ENCODE peak calls at places on chromosomes 4 and X, in eight cellular contexts. F is CD8-positive, alpha-beta memory T cell; S is stimulated activated CD4-positive, alpha-beta T cell treated with anti-CD3 and anti-CD28 coated beads, Interleukin-15, amount 100 ng/mL, for 24 hours; H is HS-5; T is NCI-H1105 treated with DMSO at 0.1 percent for 48 hours; N is activated T-cell treated with anti-CD3 and anti-CD28 coated beads for 4 hours; K is KG1; D is fibroblast of the aortic adventitia. C is an unnamed sample.

GRCh38 chr4:76902233-76902890 is 4.4 kb upstream of the SOWAHB start:
- DNase-seq in F (no peak), S (no peak), H (no peak), T (no peak), N (no peak), K (no peak), D (no peak), C (peak; percentile 38)

GRCh38 chrX:49230500-49231232 is 2.5 kb downstream of the CACNA1F start:
- DNase-seq in F (peak; percentile 45), S (peak; percentile 81), H (no peak), T (no peak), N (peak; percentile 30), K (no peak), D (no peak), C (peak; percentile 86)

GRCh38 chr4:172011196-172011595 is 198.0 kb downstream of the GALNTL6 start:
- DNase-seq in F (no peak), S (no peak), H (no peak), T (no peak), N (no peak), K (no peak), D (no peak), C (no peak)

GRCh38 chrX:110145854-110146253 is 142.9 kb downstream of the TMEM164 start:
- DNase-seq in F (no peak), S (peak; percentile 28), H (no peak), T (peak; percentile 6), N (no peak), K (no peak), D (peak; percentile 57), C (no peak)

GRCh38 chr4:1200425-1201035 is 28.1 kb upstream of the SPON2 start:
- DNase-seq in F (peak; percentile 18), S (no peak), H (peak; percentile 50), T (no peak), N (no peak), K (no peak), D (peak; percentile 83), C (peak; percentile 71)

GRCh38 chr4:60216752-60217151 is 983.4 kb upstream of the ADGRL3 start:
- DNase-seq in F (no peak), S (no peak), H (peak; percentile 80), T (no peak), N (no peak), K (no peak), D (peak; percentile 34), C (no peak)

GRCh38 chr4:105174098-105174497 is 27.4 kb downstream of the TET2 start:
- DNase-seq in F (no peak), S (no peak), H (no peak), T (no peak), N (no peak), K (no peak), D (no peak), C (no peak)

GRCh38 chr4:173415092-173415491 is 16.2 kb upstream of the SCRG1 start:
- DNase-seq in F (no peak), S (no peak), H (no peak), T (no peak), N (no peak), K (no peak), D (no peak), C (no peak)

GRCh38 chr4:59571805-59572430 is 1628.2 kb upstream of the ADGRL3 start:
- DNase-seq in F (no peak), S (no peak), H (no peak), T (peak; percentile 40), N (no peak), K (no peak), D (no peak), C (no peak)

GRCh38 chr4:27154706-27155105 is 294.1 kb downstream of the STIM2 start:
- DNase-seq in F (no peak), S (no peak), H (peak; percentile 16), T (no peak), N (no peak), K (peak; percentile 3), D (peak; percentile 66), C (no peak)

GRCh38 chrX:63424063-63424462 is 72.9 kb upstream of the SPIN4 start:
- DNase-seq in F (no peak), S (no peak), H (no peak), T (no peak), N (no peak), K (no peak), D (no peak), C (no peak)

GRCh38 chr4:153809307-153809706 is 20.4 kb upstream of the SFRP2 start:
- DNase-seq in F (no peak), S (peak; percentile 58), H (no peak), T (no peak), N (no peak), K (no peak), D (no peak), C (no peak)

GRCh38 chrX:85836868-85837267 is 210.5 kb downstream of the CHM start:
- DNase-seq in F (no peak), S (no peak), H (no peak), T (no peak), N (no peak), K (no peak), D (peak; percentile 22), C (no peak)

GRCh38 chr4:145788765-145789164 is 108.8 kb downstream of the C4orf51 start:
- DNase-seq in F (no peak), S (no peak), H (no peak), T (no peak), N (no peak), K (no peak), D (no peak), C (no peak)

GRCh38 chr4:121146530-121146929 is 17.6 kb downstream of the TNIP3 start:
- DNase-seq in F (no peak), S (no peak), H (no peak), T (no peak), N (no peak), K (no peak), D (peak; percentile 54), C (no peak)

GRCh38 chrX:138710311-138710791 is 1.2 kb downstream of the FGF13 start:
- DNase-seq in F (no peak), S (peak; percentile 5), H (no peak), T (no peak), N (no peak), K (no peak), D (no peak), C (no peak)

GRCh38 chr4:180542445-180543100 is 1700.6 kb upstream of the TENM3 start:
- DNase-seq in F (no peak), S (no peak), H (peak; percentile 70), T (peak; percentile 21), N (no peak), K (no peak), D (no peak), C (no peak)

GRCh38 chr4:3702084-3702521 is 64.1 kb upstream of the ADRA2C start:
- DNase-seq in F (no peak), S (no peak), H (no peak), T (no peak), N (no peak), K (no peak), D (no peak), C (no peak)

GRCh38 chr4:183398298-183399129 is 45.9 kb upstream of the CDKN2AIP start:
- DNase-seq in F (peak; percentile 45), S (peak; percentile 80), H (peak; percentile 8), T (no peak), N (peak; percentile 49), K (no peak), D (peak; percentile 64), C (peak; percentile 74)

GRCh38 chr4:2402053-2402452 is 16.4 kb downstream of the ZFYVE28 start:
- DNase-seq in F (no peak), S (peak; percentile 61), H (no peak), T (peak; percentile 69), N (no peak), K (no peak), D (peak; percentile 36), C (peak; percentile 88)

GRCh38 chr4:8582941-8583654 is 2.9 kb downstream of the GPR78 start:
- DNase-seq in F (no peak), S (no peak), H (no peak), T (no peak), N (no peak), K (no peak), D (no peak), C (no peak)

GRCh38 chr4:27861802-27862201 is 1001.2 kb downstream of the STIM2 start:
- DNase-seq in F (no peak), S (no peak), H (no peak), T (no peak), N (no peak), K (no peak), D (peak; percentile 1), C (no peak)

GRCh38 chr4:7767966-7768365 is 171.7 kb downstream of the AFAP1 start:
- DNase-seq in F (no peak), S (no peak), H (no peak), T (no peak), N (no peak), K (no peak), D (no peak), C (no peak)